ENCODE peak calls at places on chromosome 3, in eight cellular contexts. Y is foreskin keratinocyte; R is upper lobe of right lung; K is transverse colon; G is left ventricle myocardium inferior; I is tibial nerve; J is CD4-positive, alpha-beta T cell; Z is MM.1S. M is an unnamed sample.

GRCh38 chr3:48679416-48680380 is 6.0 kb downstream of the NCKIPSD start:
- DNase-seq in K (no peak), I (no peak), Z (no peak), R (no peak), Y (no peak), J (no peak), G (no peak), M (no peak)

GRCh38 chr3:4533489-4534443 is 40.6 kb downstream of the ITPR1 start:
- DNase-seq in J (no peak), I (no peak), Y (no peak), R (peak), G (no peak), K (no peak), Z (no peak), M (peak)

GRCh38 chr3:50617096-50617791 is at the start of gene MAPKAPK3:
- DNase-seq in G (peak), I (no peak), K (peak), R (peak), J (peak), Z (peak), Y (no peak), M (no peak)

GRCh38 chr3:150020527-150020926 is 49.8 kb upstream of the PFN2 start:
- DNase-seq in I (no peak), G (no peak), Y (peak), Z (no peak), K (no peak), R (no peak), J (no peak), M (no peak)

GRCh38 chr3:30282052-30282708 is 324.2 kb upstream of the TGFBR2 start:
- DNase-seq in I (no peak), K (no peak), G (no peak), R (no peak), Y (peak), Z (no peak), J (no peak), M (no peak)

GRCh38 chr3:177314897-177315296 is 117.6 kb upstream of the TBL1XR1 start:
- DNase-seq in R (no peak), Z (no peak), J (no peak), Y (no peak), K (no peak), I (no peak), G (no peak), M (no peak)

GRCh38 chr3:21094686-21095085 is 656.3 kb downstream of the ZNF385D start:
- DNase-seq in G (no peak), Y (no peak), I (no peak), Z (no peak), K (no peak), R (no peak), J (no peak), M (no peak)

GRCh38 chr3:191350389-191351090 is 20.2 kb upstream of the UTS2B start:
- DNase-seq in Z (no peak), I (no peak), Y (no peak), K (no peak), R (no peak), J (no peak), G (no peak), M (no peak)

GRCh38 chr3:127385540-127385870 is 97.7 kb upstream of the PRR20G start:
- DNase-seq in Z (no peak), Y (no peak), I (no peak), K (no peak), R (no peak), G (no peak), J (no peak), M (no peak)

GRCh38 chr3:25576836-25577454 is 87.8 kb downstream of the TOP2B start:
- DNase-seq in K (no peak), I (no peak), R (no peak), Z (no peak), Y (no peak), G (no peak), J (no peak), M (no peak)

GRCh38 chr3:187165144-187165543 is 25.8 kb upstream of the RPL39L start:
- DNase-seq in G (no peak), R (no peak), Y (peak), I (peak), K (peak), J (no peak), Z (peak), M (no peak)

GRCh38 chr3:48411606-48412374 is 18.1 kb downstream of the PLXNB1 start:
- DNase-seq in Y (no peak), J (no peak), G (no peak), Z (no peak), K (no peak), I (no peak), R (peak), M (no peak)

GRCh38 chr3:189144645-189145044 is 27.1 kb upstream of the TPRG1 start:
- DNase-seq in Z (no peak), I (peak), G (no peak), K (no peak), J (no peak), Y (peak), R (no peak), M (peak)

GRCh38 chr3:39587113-39587512 is 119.6 kb downstream of the MOBP start:
- DNase-seq in K (no peak), G (no peak), I (no peak), R (no peak), Y (no peak), Z (peak), J (no peak), M (no peak)

GRCh38 chr3:187802928-187803259 is 57.6 kb upstream of the BCL6 start:
- DNase-seq in K (no peak), G (no peak), Z (no peak), J (no peak), Y (no peak), I (no peak), R (no peak), M (no peak)

GRCh38 chr3:99332726-99333125 is 305.7 kb upstream of the COL8A1 start:
- DNase-seq in R (no peak), I (no peak), J (no peak), K (no peak), Z (no peak), Y (no peak), G (no peak), M (no peak)

GRCh38 chr3:32405711-32406323 is 14.2 kb downstream of the CMTM7 start:
- DNase-seq in J (no peak), I (no peak), Y (no peak), G (no peak), K (no peak), R (no peak), Z (no peak), M (no peak)

GRCh38 chr3:127135241-127136023 is 57.5 kb upstream of the PRR23E start:
- DNase-seq in R (no peak), Z (no peak), I (no peak), K (no peak), J (no peak), Y (no peak), G (peak), M (no peak)

GRCh38 chr3:48122504-48122903 is 65.7 kb downstream of the CDC25A start:
- DNase-seq in Z (no peak), R (no peak), I (no peak), Y (no peak), G (no peak), K (no peak), J (no peak), M (no peak)

GRCh38 chr3:67048716-67049076 is 50.6 kb downstream of the KBTBD8 start:
- DNase-seq in Z (no peak), R (no peak), J (no peak), I (no peak), G (no peak), Y (no peak), K (no peak), M (no peak)

GRCh38 chr3:196501316-196502064 is 2.1 kb downstream of the RNF168 start:
- DNase-seq in R (no peak), G (no peak), Z (peak), J (peak), Y (peak), I (no peak), K (peak), M (no peak)

GRCh38 chr3:38016410-38016809 is 13.0 kb downstream of the PLCD1 start:
- DNase-seq in Y (no peak), I (no peak), R (peak), J (no peak), Z (no peak), K (no peak), G (no peak), M (no peak)

GRCh38 chr3:87233805-87234204 is 6.7 kb downstream of the CHMP2B start:
- DNase-seq in R (no peak), I (no peak), G (no peak), J (no peak), Z (no peak), K (no peak), Y (no peak), M (no peak)

GRCh38 chr3:60025071-60026055 is 975.5 kb upstream of the CFAP20DC start:
- DNase-seq in I (no peak), Y (peak), G (no peak), Z (no peak), J (no peak), R (no peak), K (no peak), M (no peak)

GRCh38 chr3:195154793-195155535 is 116.0 kb downstream of the XXYLT1 start:
- DNase-seq in Y (peak), K (peak), Z (no peak), R (peak), G (peak), J (no peak), I (peak), M (peak)

GRCh38 chr3:184737641-184738518 is 26.0 kb upstream of the MAGEF1 start:
- DNase-seq in R (no peak), J (no peak), I (no peak), K (no peak), G (no peak), Z (no peak), Y (peak), M (peak)

GRCh38 chr3:130424837-130425236 is 79.4 kb downstream of the COL6A5 start:
- DNase-seq in R (no peak), G (no peak), K (no peak), I (no peak), Y (no peak), Z (no peak), J (no peak), M (no peak)

GRCh38 chr3:170205302-170205701 is 16.9 kb upstream of the PRKCI start:
- DNase-seq in Z (no peak), G (no peak), Y (no peak), I (no peak), R (no peak), J (no peak), K (no peak), M (no peak)

GRCh38 chr3:5505163-5505562 is 317.7 kb downstream of the EDEM1 start:
- DNase-seq in Y (peak), R (no peak), I (no peak), Z (no peak), J (no peak), G (no peak), K (no peak), M (no peak)

GRCh38 chr3:177062052-177062732 is 135.1 kb downstream of the TBL1XR1 start:
- DNase-seq in J (no peak), R (no peak), I (no peak), Y (no peak), G (no peak), K (no peak), Z (no peak), M (no peak)

GRCh38 chr3:141422961-141423582 is 54.8 kb downstream of the ZBTB38 start:
- DNase-seq in I (no peak), Y (no peak), R (no peak), K (no peak), G (no peak), Z (no peak), J (no peak), M (no peak)

GRCh38 chr3:38114052-38114874 is 22.7 kb downstream of the ACAA1 start:
- DNase-seq in G (no peak), K (no peak), Y (no peak), Z (no peak), I (no peak), R (no peak), J (no peak), M (peak)

GRCh38 chr3:9248232-9249191 is 934 bp downstream of the SRGAP3 start:
- DNase-seq in K (peak), G (no peak), Y (peak), Z (no peak), I (no peak), R (no peak), J (no peak), M (peak)

GRCh38 chr3:25040739-25041138 is 387.3 kb upstream of the RARB start:
- DNase-seq in I (no peak), K (no peak), R (no peak), J (no peak), Y (no peak), G (no peak), Z (no peak), M (no peak)

GRCh38 chr3:43071313-43071893 is 34.5 kb downstream of the POMGNT2 start:
- DNase-seq in I (no peak), G (no peak), K (no peak), Y (no peak), J (no peak), Z (no peak), R (no peak), M (no peak)

GRCh38 chr3:145915787-145916186 is 245.2 kb downstream of the PLOD2 start:
- DNase-seq in G (no peak), K (no peak), Y (no peak), I (no peak), R (no peak), Z (no peak), J (no peak), M (no peak)

GRCh38 chr3:149703474-149703873 is 45.6 kb upstream of the WWTR1 start:
- DNase-seq in J (no peak), R (no peak), I (peak), Z (no peak), K (peak), G (peak), Y (no peak), M (no peak)

GRCh38 chr3:118000219-118000618 is 1034.4 kb downstream of the IGSF11 start:
- DNase-seq in J (no peak), R (no peak), K (no peak), G (no peak), Z (no peak), Y (no peak), I (no peak), M (no peak)

GRCh38 chr3:117997201-117998049 is 1037.2 kb downstream of the IGSF11 start:
- DNase-seq in R (peak), K (peak), I (peak), J (no peak), G (peak), Y (peak), Z (peak), M (peak)

GRCh38 chr3:117995795-117996194 is 1038.9 kb downstream of the IGSF11 start:
- DNase-seq in I (no peak), Z (no peak), R (no peak), G (no peak), Y (no peak), K (no peak), J (no peak), M (no peak)

GRCh38 chr3:117998071-117998470 is 1036.6 kb downstream of the IGSF11 start:
- DNase-seq in J (no peak), Z (no peak), R (no peak), K (no peak), I (no peak), Y (no peak), G (no peak), M (no peak)
- H3K27ac ChIP-seq in J (no peak), Z (no peak), R (no peak), K (no peak), I (no peak), Y (no peak), G (no peak), M (no peak)

DNA sequence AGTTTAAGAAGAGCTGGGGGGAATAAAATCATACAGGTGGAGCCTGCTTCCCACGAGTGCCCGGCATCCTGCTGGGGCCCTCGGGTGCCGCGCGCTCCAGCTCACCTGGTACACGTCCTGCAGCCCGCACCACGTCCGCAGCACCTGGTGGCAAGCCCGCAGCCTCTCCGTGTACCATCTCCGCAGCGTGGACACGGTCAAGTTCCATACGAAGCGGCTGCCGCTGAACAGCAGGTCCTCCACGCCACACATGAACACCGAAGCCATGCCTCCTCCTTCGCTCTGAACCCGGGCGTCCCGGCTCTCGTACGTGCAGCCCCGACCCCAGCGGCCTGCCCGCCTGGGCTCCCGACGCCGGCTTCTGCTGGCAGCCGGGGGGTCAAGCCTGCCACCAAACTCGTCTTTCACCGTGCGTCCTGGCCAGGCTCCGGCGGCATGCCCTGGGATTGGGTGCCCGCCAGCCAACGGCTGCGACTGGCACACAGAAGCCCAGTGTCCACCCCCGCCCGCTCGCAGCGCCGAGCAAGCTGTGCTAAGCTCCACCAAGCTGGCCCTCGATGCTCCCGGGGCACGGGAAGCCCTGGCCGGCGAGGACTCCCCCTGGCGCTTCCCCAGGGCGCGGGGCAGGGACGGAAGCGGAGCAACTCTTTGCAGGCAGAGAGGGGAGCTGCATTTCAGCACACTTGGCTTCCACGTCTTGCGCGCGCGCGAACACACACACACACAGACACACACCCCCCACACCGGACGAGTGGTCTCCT is at the start of gene FRMD4B:
- DNase-seq in Y (peak), K (peak), I (no peak), Z (no peak), R (peak), J (no peak), G (peak), M (peak)
- H3K27ac ChIP-seq in Y (peak), K (peak), I (no peak), Z (no peak), R (peak), J (no peak), G (peak), M (peak)

DNA sequence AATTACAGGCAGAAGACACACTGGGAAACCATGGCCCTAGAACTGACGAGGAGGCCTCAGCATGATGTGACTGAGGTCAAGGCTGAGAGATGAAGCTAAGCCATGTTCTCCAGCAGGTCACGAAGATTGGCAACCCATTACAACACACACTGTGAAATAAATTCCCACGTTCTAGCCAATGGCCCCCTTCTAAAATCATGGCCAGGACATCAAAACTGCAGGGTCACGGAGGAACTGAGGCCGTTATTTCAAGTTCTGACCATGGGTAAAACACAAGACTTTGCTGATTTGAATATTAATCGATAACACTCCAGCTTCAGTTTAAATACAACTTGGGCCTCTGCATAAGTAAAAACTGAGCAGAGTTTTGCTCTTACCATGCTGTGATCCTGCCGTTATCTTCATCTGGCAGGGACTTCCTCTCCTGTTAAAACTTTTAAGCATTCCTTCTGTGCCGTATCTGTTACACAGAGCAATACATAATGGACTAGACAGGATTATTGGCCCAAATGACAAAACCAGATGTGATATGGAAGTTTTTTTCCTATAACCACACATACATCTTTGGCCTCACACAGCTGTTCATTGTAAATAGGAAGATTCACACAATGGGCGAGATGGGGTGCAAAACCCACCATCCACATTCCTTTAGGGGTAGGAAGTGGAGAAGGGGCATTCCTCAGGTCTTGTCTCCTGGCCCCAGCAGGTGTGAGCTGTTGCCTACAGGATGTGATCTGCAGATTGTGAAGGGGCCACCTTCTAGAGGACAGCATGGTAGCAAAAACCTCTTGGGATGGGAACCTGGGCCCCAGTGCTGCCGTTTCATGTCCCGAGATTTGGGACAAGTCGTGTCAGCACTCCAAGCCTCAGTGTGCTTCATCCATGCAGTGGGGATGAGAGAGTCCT is 207.4 kb downstream of the OPA1 start:
- DNase-seq in Y (no peak), I (no peak), J (no peak), R (no peak), Z (no peak), K (no peak), G (no peak), M (no peak)
- H3K27ac ChIP-seq in Y (no peak), I (no peak), J (no peak), R (no peak), Z (no peak), K (no peak), G (no peak), M (no peak)

GRCh38 chr3:159765860-159766294 is 222.8 kb upstream of the IL12A start:
- DNase-seq in I (no peak), Y (no peak), J (no peak), G (no peak), Z (no peak), K (no peak), R (no peak), M (no peak)
- H3K27ac ChIP-seq in I (peak), Y (peak), J (no peak), G (peak), Z (no peak), K (peak), R (peak), M (peak)

GRCh38 chr3:113243071-113243470 is 31.7 kb downstream of the BOC start:
- DNase-seq in R (no peak), Y (no peak), J (no peak), I (no peak), G (no peak), K (no peak), Z (no peak), M (no peak)
- H3K27ac ChIP-seq in R (no peak), Y (no peak), J (no peak), I (no peak), G (no peak), K (peak), Z (no peak), M (peak)

GRCh38 chr3:13023251-13024055 is 49.8 kb downstream of the IQSEC1 start:
- DNase-seq in J (no peak), R (peak), G (peak), K (no peak), I (no peak), Y (no peak), Z (no peak), M (no peak)
- H3K27ac ChIP-seq in J (no peak), R (no peak), G (peak), K (peak), I (no peak), Y (no peak), Z (no peak), M (peak)

DNA sequence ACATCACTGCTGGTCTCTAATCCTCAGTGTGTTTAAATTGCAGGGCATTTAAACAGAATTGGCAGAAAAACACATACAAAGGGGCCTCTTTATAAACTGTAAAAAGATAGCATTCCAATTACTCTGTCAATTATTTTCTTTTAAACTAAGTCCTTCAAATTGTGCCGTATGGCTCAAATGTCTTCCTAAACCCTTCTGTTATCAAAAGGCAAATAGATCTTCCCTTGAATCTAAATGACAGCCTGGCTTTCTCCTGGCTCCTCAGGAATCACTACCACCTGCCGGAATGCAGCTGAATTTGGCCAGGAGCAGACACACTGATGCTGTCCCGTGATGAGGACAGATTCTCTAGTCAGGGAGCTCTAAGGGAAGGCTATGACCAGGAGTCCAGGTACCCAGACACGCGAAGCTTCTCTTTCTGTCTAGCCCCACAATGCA is 85.6 kb downstream of the IGF2BP2 start:
- DNase-seq in J (no peak), K (no peak), R (no peak), Z (no peak), Y (no peak), I (no peak), G (no peak), M (no peak)
- H3K27ac ChIP-seq in J (no peak), K (no peak), R (no peak), Z (no peak), Y (no peak), I (no peak), G (no peak), M (no peak)

M was measured in breast epithelium.